ENCODE peak calls at places on chromosome 2, in seven cellular contexts. P, Z, E, M, O, J and L are unnamed samples.

GRCh38 chr2:145460151-145460550 is 940.2 kb upstream of the ZEB2 start:
- DNase-seq in O (no peak), M (no peak), E (no peak), J (no peak), Z (no peak), P (no peak), L (no peak)

GRCh38 chr2:37020212-37020886 is 54.0 kb upstream of the STRN start:
- DNase-seq in Z (no peak), E (peak; percentile 92), M (peak; percentile 71), J (peak; percentile 67), O (peak; percentile 74), P (peak; percentile 68), L (no peak)

GRCh38 chr2:69975136-69975852 is 13.9 kb upstream of the ASPRV1 start:
- DNase-seq in M (no peak), P (no peak), Z (no peak), E (no peak), J (peak; percentile 30), O (no peak), L (no peak)

GRCh38 chr2:229196448-229196847 is 74.6 kb downstream of the PID1 start:
- DNase-seq in M (no peak), O (no peak), Z (no peak), P (no peak), E (no peak), J (no peak), L (no peak)

GRCh38 chr2:68385907-68386287 is 20.8 kb downstream of the PLEK start:
- DNase-seq in J (no peak), M (no peak), Z (no peak), E (no peak), O (no peak), P (no peak), L (no peak)

GRCh38 chr2:201966691-201967388 is 66.8 kb upstream of the FZD7 start:
- DNase-seq in P (no peak), Z (peak; percentile 41), O (no peak), J (peak; percentile 18), M (no peak), E (no peak), L (no peak)

GRCh38 chr2:226767056-226767813 is 32.4 kb downstream of the IRS1 start:
- DNase-seq in M (peak; percentile 43), Z (no peak), P (no peak), J (no peak), O (no peak), E (peak; percentile 69), L (no peak)

GRCh38 chr2:200156140-200156858 is 150.2 kb upstream of the SPATS2L start:
- DNase-seq in Z (peak; percentile 17), O (peak; percentile 56), P (peak; percentile 96), E (peak; percentile 37), M (no peak), J (no peak), L (peak; percentile 26)

GRCh38 chr2:8394131-8394530 is 287.7 kb upstream of the ID2 start:
- DNase-seq in P (no peak), O (no peak), E (no peak), J (no peak), Z (no peak), M (no peak), L (no peak)

GRCh38 chr2:23967846-23968245 is 27.6 kb downstream of the UBXN2A start:
- DNase-seq in M (no peak), Z (no peak), P (no peak), J (no peak), O (no peak), E (no peak), L (no peak)

GRCh38 chr2:41527525-41528323 is 520.1 kb upstream of the PKDCC start:
- DNase-seq in P (no peak), O (no peak), E (no peak), J (no peak), M (no peak), Z (no peak), L (no peak)

GRCh38 chr2:240997141-240997855 is 1.1 kb upstream of the SNED1 start:
- DNase-seq in E (peak; percentile 25), P (no peak), M (peak; percentile 25), O (peak; percentile 56), Z (peak; percentile 60), J (peak; percentile 50), L (no peak)

GRCh38 chr2:3504741-3505140 is 14.6 kb downstream of the ADI1 start:
- DNase-seq in P (no peak), Z (no peak), M (no peak), J (no peak), O (no peak), E (no peak), L (no peak)

GRCh38 chr2:179107737-179108136 is 57.8 kb upstream of the CCDC141 start:
- DNase-seq in O (no peak), E (no peak), M (no peak), Z (no peak), P (peak; percentile 13), J (no peak), L (no peak)

GRCh38 chr2:218881744-218882462 is 1.3 kb downstream of the WNT10A start:
- DNase-seq in Z (no peak), P (no peak), E (no peak), M (no peak), J (no peak), O (no peak), L (no peak)

GRCh38 chr2:241460631-241461030 is 47.8 kb downstream of the STK25 start:
- DNase-seq in J (no peak), O (no peak), Z (no peak), P (no peak), E (no peak), M (no peak), L (no peak)

GRCh38 chr2:37287966-37288365 is 36.7 kb downstream of the PRKD3 start:
- DNase-seq in Z (no peak), P (no peak), E (no peak), O (no peak), M (no peak), J (no peak), L (no peak)

GRCh38 chr2:82675186-82675585 is 1783.9 kb downstream of the SUCLG1 start:
- DNase-seq in Z (no peak), P (no peak), M (no peak), O (no peak), J (no peak), E (no peak), L (no peak)

DNA sequence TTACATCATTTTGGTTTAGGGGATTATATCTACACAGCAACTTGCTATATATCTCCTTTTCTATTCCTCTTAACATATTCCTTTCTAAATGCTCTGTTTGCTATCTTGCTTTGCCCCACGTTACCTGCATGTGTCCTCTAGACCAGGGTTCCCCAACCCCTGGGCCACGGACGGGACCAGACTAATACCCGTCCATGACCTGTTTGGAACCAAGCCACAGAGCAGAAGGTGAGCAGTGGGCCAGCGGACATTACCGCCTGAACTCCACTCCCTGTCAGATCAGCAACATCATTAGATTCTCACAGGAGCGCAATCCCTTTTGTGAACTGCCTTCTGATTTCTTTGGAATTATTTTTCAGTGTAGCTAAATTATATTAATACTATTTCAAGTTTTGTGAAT is 66.7 kb downstream of the KCMF1 start:
- DNase-seq in M (no peak), P (no peak), O (no peak), E (no peak), J (no peak), Z (no peak), L (no peak)
- H3K36me3 ChIP-seq in M (peaks cover 77% of the 10 kb centered on the region), P (peaks cover 68% of the 10 kb centered on the region), O (no peaks in the 10 kb centered on the region), E (no peaks in the 10 kb centered on the region), J (peaks cover 69% of the 10 kb centered on the region), Z (no peaks in the 10 kb centered on the region), L (peaks cover 29% of the 10 kb centered on the region)

DNA sequence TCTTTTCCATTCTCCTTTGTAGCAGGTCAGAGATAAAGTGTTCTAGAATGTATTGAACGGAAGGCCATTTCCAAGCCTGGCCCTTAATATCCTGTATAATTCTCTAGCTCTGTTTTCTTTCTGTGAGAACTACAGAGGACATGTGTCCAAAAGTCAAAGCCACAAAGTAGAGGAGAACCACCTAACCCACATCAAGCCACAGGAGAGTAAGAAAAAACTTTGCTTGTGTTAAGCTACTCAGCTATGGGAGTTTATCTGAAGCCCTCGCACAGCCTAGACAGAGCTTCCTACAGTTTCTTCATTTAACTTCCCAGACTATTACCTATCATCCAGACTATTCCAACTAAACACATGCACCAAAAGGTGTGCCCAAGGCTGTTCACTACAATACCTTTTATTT is 22.0 kb downstream of the ADAM17 start:
- DNase-seq in E (no peak), P (no peak), O (no peak), Z (no peak), J (no peak), M (no peak), L (no peak)
- H3K4me3 ChIP-seq in E (no peak overlapping the region), P (no peak overlapping the region), O (no peak overlapping the region), Z (no peak overlapping the region), J (no peak overlapping the region), M (no peak overlapping the region), L (no peak overlapping the region)

GRCh38 chr2:26103752-26104151 is 69.1 kb upstream of the GAREM2 start:
- DNase-seq in E (no peak), J (no peak), M (no peak), P (no peak), O (no peak), Z (no peak), L (no peak)
- H3K36me3 ChIP-seq in E (no peaks in the 10 kb centered on the region), J (peaks cover 33% of the 10 kb centered on the region), M (peaks cover 42% of the 10 kb centered on the region), P (peaks cover 41% of the 10 kb centered on the region), O (no peaks in the 10 kb centered on the region), Z (no peaks in the 10 kb centered on the region), L (peaks cover 29% of the 10 kb centered on the region)

GRCh38 chr2:239319261-239319661 is 81.6 kb downstream of the HDAC4 start:
- DNase-seq in M (peak; percentile 63), J (peak; percentile 56), P (no peak), Z (no peak), E (peak; percentile 65), O (peak; percentile 66), L (peak; percentile 27)

GRCh38 chr2:239315308-239315707 is 85.5 kb downstream of the HDAC4 start:
- DNase-seq in E (no peak), O (peak; percentile 10), M (peak; percentile 3), J (no peak), P (no peak), Z (no peak), L (no peak)

GRCh38 chr2:239318091-239318725 is 82.6 kb downstream of the HDAC4 start:
- DNase-seq in Z (no peak), J (peak; percentile 18), E (no peak), O (peak; percentile 17), M (peak; percentile 5), P (no peak), L (no peak)

GRCh38 chr2:239318790-239319189 is 82.0 kb downstream of the HDAC4 start:
- DNase-seq in O (peak; percentile 39), P (no peak), M (peak; percentile 9), Z (no peak), J (peak; percentile 24), E (no peak), L (no peak)

DNA sequence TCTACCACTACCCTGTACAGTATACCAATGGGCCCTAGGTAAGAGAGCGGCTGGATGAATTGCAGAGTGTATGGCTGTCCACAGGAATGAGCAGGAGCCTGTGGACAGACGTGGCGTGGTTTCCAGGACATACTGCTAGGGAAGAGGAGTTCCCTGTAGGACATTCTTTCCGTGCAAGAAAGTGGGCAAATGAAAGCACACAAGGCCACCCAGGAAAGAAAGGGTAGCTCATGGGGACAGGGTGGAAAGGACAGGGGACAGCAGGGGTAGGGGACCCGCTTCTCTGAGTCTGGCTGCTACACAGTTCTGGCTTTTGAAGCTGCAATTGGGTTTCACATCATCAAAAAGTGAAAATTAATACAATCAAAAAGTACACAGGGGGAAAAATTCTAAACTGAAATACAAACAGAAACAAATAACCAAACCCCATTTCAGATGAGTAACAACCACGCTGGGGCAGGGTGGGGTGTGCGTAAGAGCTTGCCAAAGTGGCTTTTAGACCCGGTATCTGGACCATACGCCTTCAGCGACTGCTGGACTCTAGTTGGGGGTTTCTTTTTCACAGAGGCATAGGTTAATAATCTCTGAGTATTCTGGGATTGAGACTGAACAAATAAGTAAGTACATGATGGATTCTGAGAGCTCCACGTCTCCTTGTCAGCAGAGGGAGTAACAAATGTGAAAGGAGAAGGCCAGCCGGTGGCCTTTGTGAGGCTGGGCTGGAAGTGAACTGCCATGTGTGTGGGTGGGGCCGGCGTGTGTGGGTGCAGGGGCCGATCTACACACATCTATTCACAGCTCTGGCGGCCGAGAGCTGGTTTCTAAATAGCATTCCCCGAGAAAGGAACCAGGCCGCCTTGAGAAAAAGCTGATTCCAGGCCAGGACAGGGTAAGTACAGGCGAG is 84.0 kb downstream of the HDAC4 start:
- DNase-seq in M (peak; percentile 63), P (no peak), E (peak; percentile 86), O (peak; percentile 58), J (peak; percentile 74), Z (no peak), L (no peak)
- H3K4me3 ChIP-seq in M (peak overlapping the region; percentile 1), P (peak overlapping the region; percentile 69), E (peak overlapping the region; percentile 10), O (no peak overlapping the region), J (no peak overlapping the region), Z (no peak overlapping the region), L (no peak overlapping the region)